ENCODE peak calls at places on chromosomes 6 and 20, in eight cellular contexts. Z is spleen, V is sigmoid colon, E is HL-60, S is upper lobe of left lung, B is esophagus muscularis mucosa, F is Panc1, M is HCT116. U is an unnamed sample.

GRCh38 chr20:50298554-50299324 is 108.1 kb downstream of the CEBPB start:
- DNase-seq in V (no peak), B (no peak), M (no peak), S (no peak), F (no peak), Z (peak; percentile 65), E (no peak), U (no peak)

GRCh38 chr6:7235712-7236311 is 77.2 kb downstream of the SSR1 start:
- DNase-seq in B (no peak), E (no peak), V (no peak), S (no peak), Z (no peak), F (no peak), M (no peak), U (peak; percentile 75)

GRCh38 chr6:149035806-149036205 is 281.7 kb upstream of the TAB2 start:
- DNase-seq in M (no peak), F (no peak), V (no peak), Z (no peak), S (no peak), B (peak; percentile 26), E (no peak), U (no peak)

GRCh38 chr20:58458342-58459057 is 56.7 kb downstream of the APCDD1L start:
- DNase-seq in V (no peak), M (no peak), S (no peak), B (no peak), Z (no peak), E (no peak), F (no peak), U (no peak)

GRCh38 chr6:56708810-56709597 is 66.3 kb upstream of the DST start:
- DNase-seq in B (no peak), F (no peak), S (no peak), V (no peak), Z (no peak), E (peak; percentile 61), M (peak; percentile 66), U (no peak)

GRCh38 chr6:89146748-89147715 is 1.2 kb downstream of the PM20D2 start:
- DNase-seq in S (no peak), F (no peak), Z (no peak), V (no peak), B (no peak), M (peak; percentile 18), E (no peak), U (no peak)

GRCh38 chr6:101150226-101150625 is 243.3 kb upstream of the GRIK2 start:
- DNase-seq in B (no peak), E (no peak), V (no peak), S (no peak), F (no peak), M (no peak), Z (no peak), U (no peak)

GRCh38 chr20:11814276-11814675 is 103.4 kb upstream of the BTBD3 start:
- DNase-seq in F (no peak), B (no peak), Z (no peak), E (no peak), V (no peak), S (no peak), M (no peak), U (no peak)

GRCh38 chr20:62310757-62311121 is 7.9 kb downstream of the ADRM1 start:
- DNase-seq in Z (no peak), S (peak; percentile 82), M (no peak), E (no peak), B (no peak), V (no peak), F (no peak), U (no peak)

GRCh38 chr6:45445749-45446454 is 68.2 kb upstream of the SUPT3H start:
- DNase-seq in F (peak; percentile 99), S (no peak), V (peak; percentile 79), E (peak; percentile 91), B (peak; percentile 92), M (peak; percentile 94), Z (no peak), U (peak; percentile 74)

GRCh38 chr6:144944121-144944520 is 659.0 kb downstream of the UTRN start:
- DNase-seq in M (no peak), F (no peak), S (no peak), B (no peak), E (no peak), Z (no peak), V (no peak), U (no peak)

GRCh38 chr6:64280569-64280968 is 645.0 kb downstream of the PHF3 start:
- DNase-seq in E (no peak), F (peak; percentile 18), M (no peak), B (no peak), Z (no peak), V (no peak), S (no peak), U (no peak)

DNA sequence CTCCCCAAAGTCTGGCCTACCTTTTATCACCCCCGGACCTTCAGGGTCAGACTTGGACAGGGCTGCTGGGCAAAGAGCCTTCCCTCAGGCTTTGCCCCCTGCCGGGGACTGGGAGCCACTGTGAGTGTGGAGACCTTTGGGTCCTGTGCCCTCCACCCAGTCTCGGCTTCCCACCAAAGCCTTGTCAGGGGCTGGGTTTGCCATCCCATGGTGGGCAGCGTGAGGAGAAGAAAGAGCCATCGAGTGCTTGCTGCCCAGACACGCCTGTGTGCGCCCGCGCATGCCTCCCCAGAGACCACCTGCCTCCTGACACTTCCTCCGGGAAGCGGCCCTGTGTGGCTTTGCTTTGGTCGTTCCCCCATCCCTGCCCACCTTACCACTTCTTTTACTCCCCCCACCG is 10.3 kb downstream of the VEGFA start:
- DNase-seq in M (no peak), F (no peak), Z (no peak), B (no peak), E (no peak), V (no peak), S (no peak), U (no peak)
- TF ChIP-seq POLR2AphosphoS5 in M (no peak), F (no peak), Z (peak; percentile 18), B (no peak), E (no peak), V (no peak), S (no peak), U (no peak)

DNA sequence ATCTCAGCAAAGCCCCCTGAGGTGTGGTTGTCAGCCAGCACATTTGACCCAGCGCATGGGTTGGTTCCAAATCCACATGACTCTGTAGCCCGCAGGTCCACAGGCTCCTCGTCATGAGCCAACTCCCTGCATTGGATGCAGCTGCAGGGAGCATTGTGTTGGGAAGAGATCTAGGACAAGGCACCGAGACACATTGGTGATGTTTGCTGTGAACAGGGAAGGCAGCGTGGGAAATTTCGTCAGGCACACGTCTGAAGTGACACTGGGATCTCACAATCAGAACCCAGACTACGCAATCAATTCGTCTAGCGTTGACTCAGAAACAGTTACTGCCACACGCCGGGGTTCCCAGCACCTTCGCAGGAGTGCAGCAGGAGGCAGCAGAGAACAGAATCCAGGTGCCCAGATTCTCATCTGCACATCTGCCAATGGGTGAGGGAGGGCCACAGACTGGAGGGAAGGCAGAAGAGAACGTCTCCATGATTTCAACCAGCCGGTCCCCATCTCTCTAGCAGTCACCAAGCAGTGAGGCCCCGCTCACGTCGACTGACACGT is 177.0 kb downstream of the TTLL2 start:
- DNase-seq in F (peak; percentile 13), M (peak; percentile 33), E (no peak), B (no peak), V (no peak), Z (no peak), S (no peak), U (no peak)
- TF ChIP-seq CTCF in F (no peak), M (peak; percentile 56), E (no peak), B (peak; percentile 50), V (peak; percentile 20), Z (no peak), S (peak; percentile 39), U (peak; percentile 42)

GRCh38 chr6:155228549-155229166 is 35.2 kb upstream of the CLDN20 start:
- DNase-seq in B (no peak), V (no peak), M (no peak), S (no peak), Z (no peak), F (no peak), E (no peak), U (no peak)
- TF ChIP-seq POLR2AphosphoS5 in B (peak; percentile 26), V (no peak), M (no peak), S (no peak), Z (peak; percentile 19), F (no peak), E (no peak), U (no peak)

GRCh38 chr6:127420558-127420957 is 38.6 kb downstream of the KIAA0408 start:
- DNase-seq in F (peak; percentile 96), E (peak; percentile 48), S (no peak), M (peak; percentile 88), B (no peak), V (peak; percentile 85), Z (peak; percentile 74), U (peak; percentile 41)
- TF ChIP-seq CTCF in F (peak; percentile 72), E (peak; percentile 27), S (peak; percentile 45), M (peak; percentile 36), B (peak; percentile 51), V (peak; percentile 49), Z (no peak), U (peak; percentile 30)

GRCh38 chr6:84408028-84408427 is 180.6 kb upstream of the CEP162 start:
- DNase-seq in E (no peak), B (no peak), S (no peak), F (no peak), V (no peak), Z (no peak), M (no peak), U (no peak)
- TF ChIP-seq POLR2AphosphoS5 in E (no peak), B (no peak), S (no peak), F (no peak), V (no peak), Z (no peak), M (no peak), U (no peak)

GRCh38 chr20:45592574-45593189 is 13.6 kb upstream of the WFDC8 start:
- DNase-seq in E (peak; percentile 23), V (no peak), M (peak; percentile 83), Z (no peak), S (no peak), F (peak; percentile 47), B (no peak), U (no peak)
- TF ChIP-seq CTCF in E (peak; percentile 70), V (no peak), M (peak; percentile 97), Z (peak; percentile 34), S (peak; percentile 61), F (peak; percentile 85), B (peak; percentile 24), U (no peak)